ENCODE peak calls at places on chromosomes 16 and 17, in four cellular contexts. S is K562, M is WTC11, P is GM12878. A is an unnamed sample.

GRCh38 chr16:88924834-88925539 is 52.0 kb downstream of the CBFA2T3 start:
- DNase-seq in P (no peak), M (peak), S (peak), A (peak)

GRCh38 chr17:63998050-63998720 is at the start of gene PRR29:
- DNase-seq in P (no peak), S (peak), M (peak), A (peak)

GRCh38 chr16:4109250-4109736 is 6.9 kb downstream of the ADCY9 start:
- DNase-seq in P (no peak), S (no peak), M (no peak), A (no peak)

GRCh38 chr17:39794249-39794970 is 56.7 kb downstream of the GRB7 start:
- DNase-seq in S (no peak), P (peak), M (no peak), A (no peak)

GRCh38 chr16:23876256-23876896 is 40.6 kb downstream of the PRKCB start:
- DNase-seq in M (no peak), S (no peak), P (no peak), A (no peak)

GRCh38 chr16:31874354-31875111 is 926 bp downstream of the ZNF267 start:
- DNase-seq in S (no peak), P (peak), M (no peak), A (peak)

GRCh38 chr16:1971678-1972489 is at the start of gene TBL3:
- DNase-seq in M (peak), S (peak), P (peak), A (peak)

GRCh38 chr17:17712268-17712924 is 31.1 kb downstream of the RAI1 start:
- DNase-seq in P (peak), S (no peak), M (no peak), A (no peak)

GRCh38 chr16:53821957-53822625 is 118.1 kb downstream of the FTO start:
- DNase-seq in S (no peak), M (no peak), P (no peak), A (no peak)

GRCh38 chr16:53826658-53827057 is 122.7 kb downstream of the FTO start:
- DNase-seq in P (no peak), M (no peak), S (no peak), A (no peak)

GRCh38 chr16:53821487-53821886 is 117.5 kb downstream of the FTO start:
- DNase-seq in S (no peak), P (no peak), M (no peak), A (no peak)

GRCh38 chr16:53827741-53828140 is 123.8 kb downstream of the FTO start:
- DNase-seq in P (no peak), M (no peak), S (no peak), A (no peak)

GRCh38 chr16:53822936-53823529 is 119.1 kb downstream of the FTO start:
- DNase-seq in P (peak), S (no peak), M (no peak), A (no peak)
- TF ChIP-seq USF1 in P (no peak), S (no peak), M (no peak), A (no peak)

DNA sequence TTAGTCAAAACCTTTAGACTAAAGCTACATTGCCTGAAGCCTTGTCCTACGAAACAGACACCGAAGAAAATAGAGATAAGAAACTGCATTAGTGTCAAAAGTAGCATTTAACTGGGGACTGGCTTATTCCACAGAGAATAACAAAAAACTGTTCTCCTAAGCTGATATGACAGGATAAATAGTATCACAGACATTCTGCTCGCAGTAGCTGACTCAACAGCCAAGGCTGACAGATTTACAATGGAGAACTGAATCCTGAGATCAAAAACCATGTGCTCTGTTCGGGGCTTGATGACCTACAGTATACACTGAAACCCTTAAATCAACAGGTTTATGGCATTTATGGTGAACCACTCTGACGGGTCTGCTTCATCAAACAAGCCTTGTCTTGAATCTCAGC is 25.5 kb downstream of the ADAMTS18 start:
- DNase-seq in M (no peak), P (no peak), S (no peak), A (peak)
- TF ChIP-seq CTCF in M (no peak), P (no peak), S (no peak), A (no peak)

GRCh38 chr17:42519546-42520444 is 16.2 kb upstream of the NAGLU start:
- DNase-seq in M (peak), S (no peak), P (no peak), A (no peak)

GRCh38 chr17:42520540-42520951 is 15.5 kb upstream of the NAGLU start:
- DNase-seq in M (peak), P (no peak), S (peak), A (no peak)

GRCh38 chr17:42517516-42517915 is 18.5 kb upstream of the NAGLU start:
- DNase-seq in M (peak), P (no peak), S (peak), A (peak)

GRCh38 chr17:42518046-42518754 is 17.8 kb upstream of the NAGLU start:
- DNase-seq in M (no peak), S (peak), P (no peak), A (no peak)

GRCh38 chr17:42518755-42519545 is 17.1 kb upstream of the NAGLU start:
- DNase-seq in P (no peak), M (no peak), S (peak), A (no peak)
- TF ChIP-seq USF1 in P (no peak), M (no peak), S (no peak), A (no peak)

GRCh38 chr16:81480856-81481821 is 36.5 kb downstream of the CMIP start:
- DNase-seq in S (peak), M (no peak), P (peak), A (peak)
- TF ChIP-seq CTCF in S (peak), M (no peak), P (peak), A (no peak)

DNA sequence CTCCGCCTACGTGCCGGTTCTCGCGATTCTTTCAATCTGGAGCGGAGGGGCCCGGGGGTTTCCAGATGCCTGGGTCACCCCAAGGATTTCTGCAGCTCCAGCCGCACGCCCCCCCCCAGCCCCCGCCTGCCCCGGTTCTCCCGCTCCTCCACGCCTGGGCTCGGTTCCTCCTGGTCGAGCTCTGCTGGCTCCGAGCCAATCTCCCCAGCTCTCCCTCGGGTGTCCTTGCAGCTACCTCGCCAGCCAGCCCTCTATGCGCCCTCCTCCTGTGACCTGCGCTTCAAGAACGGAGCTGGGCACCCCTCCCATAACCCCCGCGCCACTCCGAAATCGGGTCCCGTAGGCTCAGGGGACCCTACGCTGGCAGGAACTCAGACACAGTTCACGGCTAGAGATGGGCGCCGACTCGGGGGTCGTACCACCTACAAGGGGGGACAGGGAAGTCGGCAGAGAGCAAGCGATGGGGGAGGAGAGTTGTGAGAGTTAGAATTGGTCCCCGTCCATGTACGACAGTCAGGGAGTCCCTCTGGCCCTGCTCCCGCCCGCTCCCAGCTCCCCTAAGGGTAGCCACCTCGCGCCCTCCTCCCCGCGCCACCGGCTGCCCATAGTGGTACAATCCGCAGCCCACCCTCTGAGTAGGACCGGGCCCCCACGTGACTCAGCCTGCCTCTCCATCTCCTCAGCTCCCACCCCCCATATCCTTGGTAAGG is 956 bp downstream of the FGF11 start:
- DNase-seq in S (peak), P (no peak), M (peak), A (peak)
- TF ChIP-seq USF1 in S (peak), P (peak), M (peak), A (peak)

GRCh38 chr16:87392823-87393679 is 915 bp downstream of the MAP1LC3B start:
- DNase-seq in P (no peak), S (no peak), M (peak), A (peak)
- TF ChIP-seq CTCF in P (peak), S (peak), M (no peak), A (peak)

GRCh38 chr17:46264456-46265198 is 30.3 kb upstream of the LRRC37A start:
- DNase-seq in M (no peak), S (peak), P (no peak), A (peak)
- TF ChIP-seq USF1 in M (no peak), S (no peak), P (no peak), A (no peak)

GRCh38 chr16:28494141-28494851 is at the start of gene APOBR:
- DNase-seq in S (peak), M (no peak), P (peak), A (no peak)

GRCh38 chr16:28495098-28495793 is 803 bp downstream of the APOBR start:
- DNase-seq in M (no peak), P (no peak), S (no peak), A (no peak)

GRCh38 chr16:28491970-28492474 is at the start of gene CLN3:
- DNase-seq in P (peak), M (peak), S (peak), A (peak)

GRCh38 chr16:28492511-28492910 is 637 bp upstream of the CLN3 start:
- DNase-seq in M (no peak), P (no peak), S (no peak), A (no peak)

GRCh38 chr16:28491080-28491969 is 549 bp downstream of the CLN3 start:
- DNase-seq in S (peak), M (peak), P (no peak), A (peak)
- TF ChIP-seq CTCF in S (peak), M (no peak), P (no peak), A (peak)

GRCh38 chr17:81417049-81417878 is 22.0 kb downstream of the BAHCC1 start:
- DNase-seq in P (no peak), S (no peak), M (no peak), A (no peak)
- TF ChIP-seq USF1 in P (no peak), S (no peak), M (no peak), A (no peak)